ENCODE peak calls at places on chromosome 19, in four cellular contexts. B is stimulated activated CD8-positive, alpha-beta memory T cell treated with anti-CD3 and anti-CD28 coated beads, Interleukin-12 subunit alpha, Interleukin-12 subunit beta, amount 100 ng/mL, for 4 hours; G is hypothalamus; O is GM12865. N is an unnamed sample.

GRCh38 chr19:7751157-7751783 is 3.9 kb upstream of the CD209 start:
- DNase-seq in O (peak; percentile 76), G (no peak), B (no peak), N (peak; percentile 8)

GRCh38 chr19:47490031-47490430 is 6.0 kb upstream of the KPTN start:
- DNase-seq in O (no peak), B (no peak), G (no peak), N (no peak)

GRCh38 chr19:16285769-16286564 is 38.7 kb upstream of the KLF2 start:
- DNase-seq in B (no peak), G (no peak), O (no peak), N (no peak)

GRCh38 chr19:53621885-53622710 is 9.7 kb upstream of the DPRX start:
- DNase-seq in O (no peak), B (no peak), G (no peak), N (peak; percentile 51)

GRCh38 chr19:2083174-2083854 is 12.8 kb downstream of the MOB3A start:
- DNase-seq in O (peak; percentile 83), G (no peak), B (peak; percentile 50), N (no peak)

GRCh38 chr19:50303558-50303957 is 25.6 kb downstream of the KCNC3 start:
- DNase-seq in G (no peak), B (no peak), O (no peak), N (no peak)

GRCh38 chr19:41844601-41845000 is at the start of gene LYPD4:
- DNase-seq in B (no peak), G (no peak), O (peak; percentile 7), N (no peak)

GRCh38 chr19:2983351-2984195 is 6.2 kb downstream of the TLE6 start:
- DNase-seq in B (no peak), O (no peak), G (no peak), N (peak; percentile 28)

GRCh38 chr19:19662866-19663291 is 597 bp downstream of the ATP13A1 start:
- DNase-seq in G (no peak), B (no peak), O (no peak), N (peak; percentile 40)

GRCh38 chr19:2053601-2054389 is 2.8 kb upstream of the MKNK2 start:
- DNase-seq in G (no peak), O (peak; percentile 36), B (no peak), N (peak; percentile 24)

GRCh38 chr19:18596752-18597157 is 8.2 kb downstream of the REX1BD start:
- DNase-seq in B (no peak), O (peak; percentile 18), G (no peak), N (peak; percentile 37)

GRCh38 chr19:43776285-43776684 is 4.5 kb downstream of the KCNN4 start:
- DNase-seq in G (no peak), B (no peak), O (peak; percentile 51), N (no peak)

GRCh38 chr19:31834070-31834469 is 484.8 kb upstream of the TSHZ3 start:
- DNase-seq in G (no peak), B (no peak), O (no peak), N (no peak)

GRCh38 chr19:37969695-37970094 is 62.7 kb downstream of the SIPA1L3 start:
- DNase-seq in O (no peak), G (no peak), B (no peak), N (no peak)

GRCh38 chr19:35671818-35672217 is 5.5 kb downstream of the UPK1A start:
- DNase-seq in B (no peak), G (no peak), O (no peak), N (peak; percentile 45)

GRCh38 chr19:14135985-14136508 is 342 bp downstream of the ASF1B start:
- DNase-seq in O (no peak), G (no peak), B (no peak), N (no peak)

GRCh38 chr19:18282788-18283141 is 1.3 kb upstream of the JUND start:
- DNase-seq in B (no peak), O (peak; percentile 60), G (no peak), N (no peak)

GRCh38 chr19:21022996-21023395 is 2.5 kb downstream of the ZNF430 start:
- DNase-seq in G (no peak), O (peak; percentile 34), B (no peak), N (peak; percentile 84)

GRCh38 chr19:45879055-45879454 is 6.9 kb downstream of the IRF2BP1 start:
- DNase-seq in O (no peak), G (no peak), B (no peak), N (no peak)

GRCh38 chr19:58535857-58536256 is 8.0 kb upstream of the TRIM28 start:
- DNase-seq in O (no peak), G (no peak), B (no peak), N (no peak)

GRCh38 chr19:35240322-35240721 is 8.5 kb upstream of the LSR start:
- DNase-seq in B (no peak), G (no peak), O (no peak), N (no peak)

GRCh38 chr19:43290568-43291359 is 21.4 kb upstream of the PSG9 start:
- DNase-seq in G (no peak), O (peak; percentile 13), B (no peak), N (peak; percentile 6)

GRCh38 chr19:11721681-11722080 is 17.1 kb downstream of the ZNF823 start:
- DNase-seq in B (no peak), G (no peak), O (no peak), N (no peak)

GRCh38 chr19:55080121-55080914 is 4.6 kb downstream of the EPS8L1 start:
- DNase-seq in O (peak; percentile 89), G (no peak), B (no peak), N (peak; percentile 74)

GRCh38 chr19:27962260-27962659 is 1250.7 kb downstream of the UQCRFS1 start:
- DNase-seq in O (no peak), G (no peak), B (no peak), N (no peak)

GRCh38 chr19:42216653-42217521 is 590 bp downstream of the DEDD2 start:
- DNase-seq in O (peak; percentile 42), G (no peak), B (no peak), N (peak; percentile 41)

N was measured in iris pigment epithelial cell.